ENCODE peak calls at places on chromosomes 11 and 22, in ten cellular contexts. D is neural progenitor cell, E is K562, H is body of pancreas, Y is esophagus squamous epithelium, M is caudate nucleus, K is endodermal cell, U is neuronal stem cell, Q is aorta, R is GM23248. C is an unnamed sample.

GRCh38 chr11:103923473-103923931 is 112.9 kb upstream of the DDI1 start:
- DNase-seq in D (no peak), E (no peak), H (no peak), Y (no peak), M (no peak), K (peak; percentile 58), U (no peak), Q (no peak), R (no peak), C (peak; percentile 25)

GRCh38 chr22:45975266-45976161 is 1.4 kb downstream of the WNT7B start:
- DNase-seq in D (peak; percentile 60), E (no peak), H (no peak), Y (no peak), M (no peak), K (peak; percentile 67), U (no peak), Q (no peak), R (no peak), C (peak; percentile 25)

GRCh38 chr11:118834428-118835028 is 43.6 kb upstream of the DDX6 start:
- DNase-seq in D (no peak), E (no peak), H (peak; percentile 23), Y (no peak), M (no peak), K (no peak), U (no peak), Q (no peak), R (peak; percentile 45), C (no peak)

GRCh38 chr11:125873881-125874555 is 13.4 kb upstream of the HYLS1 start:
- DNase-seq in D (peak; percentile 11), E (peak; percentile 27), H (no peak), Y (no peak), M (no peak), K (no peak), U (no peak), Q (no peak), R (no peak), C (no peak)

GRCh38 chr11:32113200-32113599 is 22.3 kb downstream of the RCN1 start:
- DNase-seq in D (no peak), E (no peak), H (peak; percentile 41), Y (no peak), M (no peak), K (no peak), U (no peak), Q (no peak), R (no peak), C (no peak)

GRCh38 chr11:134332189-134332631 is 422 bp downstream of the GLB1L2 start:
- DNase-seq in D (peak; percentile 75), E (peak; percentile 47), H (peak; percentile 25), Y (no peak), M (no peak), K (peak; percentile 86), U (peak; percentile 35), Q (no peak), R (no peak), C (no peak)

GRCh38 chr22:33049125-33049729 is 9.0 kb downstream of the SYN3 start:
- DNase-seq in D (peak; percentile 82), E (peak; percentile 63), H (peak; percentile 83), Y (no peak), M (peak; percentile 63), K (peak; percentile 90), U (peak; percentile 49), Q (peak; percentile 81), R (peak; percentile 83), C (peak; percentile 57)

GRCh38 chr11:69010964-69011623 is 2.0 kb downstream of the MRGPRF start:
- DNase-seq in D (peak; percentile 91), E (peak; percentile 82), H (peak; percentile 63), Y (no peak), M (no peak), K (peak; percentile 90), U (peak; percentile 67), Q (peak; percentile 88), R (peak; percentile 94), C (peak; percentile 73)

GRCh38 chr11:4947505-4947904 is at the start of gene OR51A4:
- DNase-seq in D (no peak), E (no peak), H (no peak), Y (no peak), M (no peak), K (no peak), U (no peak), Q (no peak), R (no peak), C (no peak)
- H3K27ac ChIP-seq in D (no peak within 1 kb of the TSS), E (no peak within 1 kb of the TSS), H (no peak within 1 kb of the TSS), Y (no peak within 1 kb of the TSS), M (no peak within 1 kb of the TSS), K (no peak within 1 kb of the TSS), U (no peak within 1 kb of the TSS), Q (no peak within 1 kb of the TSS), R (no peak within 1 kb of the TSS), C (no peak within 1 kb of the TSS)

DNA sequence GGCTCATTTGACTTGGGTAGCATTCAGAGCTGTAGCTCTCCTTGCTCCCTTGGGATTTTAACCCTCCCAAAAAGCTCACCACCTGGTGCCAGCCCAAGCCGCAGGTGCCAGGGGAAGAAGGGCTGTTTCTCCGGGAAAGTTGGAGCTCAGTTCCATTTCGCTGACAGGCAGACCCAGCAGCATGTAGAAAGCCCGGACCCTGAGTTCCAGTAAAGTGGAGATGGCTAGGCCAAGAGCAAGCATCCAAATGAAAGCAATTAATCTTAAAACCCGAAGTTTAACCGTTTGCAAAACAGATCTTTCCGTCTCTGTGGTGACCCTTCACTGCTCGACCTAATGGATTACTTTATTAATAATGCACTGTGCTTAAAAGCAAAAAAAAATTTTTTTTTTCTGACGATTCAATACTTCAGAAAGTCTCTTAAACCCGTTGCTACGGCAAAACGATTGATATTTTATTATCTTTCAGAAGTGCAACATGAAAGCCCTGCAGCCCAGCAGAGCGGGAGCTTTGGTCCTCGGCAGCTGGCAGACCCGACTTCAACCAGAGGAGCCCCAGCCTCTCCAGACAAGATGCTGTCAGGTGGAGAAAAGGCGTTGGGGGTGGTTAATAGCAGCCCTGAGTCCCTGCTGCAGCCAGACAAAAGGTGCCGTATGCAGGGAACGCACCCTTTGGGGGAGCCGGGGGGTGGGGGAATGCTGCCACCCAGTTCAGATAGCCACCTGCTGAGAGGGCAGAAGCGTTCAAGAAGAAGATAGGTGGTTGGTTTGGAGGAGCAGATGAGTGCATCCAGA is 3.3 kb downstream of the LMO1 start:
- DNase-seq in D (no peak), E (no peak), H (no peak), Y (no peak), M (no peak), K (peak; percentile 34), U (no peak), Q (no peak), R (no peak), C (no peak)
- H3K27ac ChIP-seq in D (no peak overlapping the region), E (no peak overlapping the region), H (no peak overlapping the region), Y (no peak overlapping the region), M (no peak overlapping the region), K (no peak overlapping the region), U (no peak overlapping the region), Q (no peak overlapping the region), R (no peak overlapping the region), C (peak overlapping the region; percentile 89)

DNA sequence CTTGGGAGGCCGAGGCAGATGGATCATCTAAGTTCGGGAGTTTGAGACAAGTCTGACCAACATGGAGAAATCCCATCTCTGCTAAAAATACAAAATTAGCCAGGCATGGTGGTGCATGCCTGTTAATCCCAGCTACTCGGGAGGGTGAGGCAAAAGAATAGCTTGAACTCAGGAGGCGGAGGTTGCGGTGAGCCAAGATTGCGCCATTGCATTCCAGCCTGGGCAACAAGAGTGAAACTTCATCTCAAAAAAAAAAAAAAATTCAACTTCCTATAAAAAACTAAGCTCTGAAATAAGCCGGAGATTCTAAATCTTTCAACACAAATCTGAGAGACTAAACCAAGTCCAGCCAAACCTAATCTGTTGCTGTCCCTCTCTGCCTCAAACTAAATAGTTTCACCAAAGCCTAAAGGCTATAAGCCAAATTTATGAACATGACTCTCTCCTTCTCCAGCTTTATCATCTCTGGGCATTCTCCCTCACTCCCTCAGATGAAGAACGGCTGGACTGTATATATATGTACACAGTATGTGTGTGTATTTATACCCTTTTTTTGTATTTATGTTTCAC is 3.7 kb downstream of the CLNS1A start:
- DNase-seq in D (no peak), E (no peak), H (peak; percentile 39), Y (no peak), M (no peak), K (no peak), U (no peak), Q (peak; percentile 54), R (no peak), C (no peak)
- H3K27ac ChIP-seq in D (no peak overlapping the region), E (peak overlapping the region; percentile 78), H (no peak overlapping the region), Y (peak overlapping the region; percentile 87), M (no peak overlapping the region), K (no peak overlapping the region), U (no peak overlapping the region), Q (no peak overlapping the region), R (no peak overlapping the region), C (peak overlapping the region; percentile 82)

GRCh38 chr11:9332655-9333054 is 18.3 kb upstream of the TMEM41B start:
- DNase-seq in D (no peak), E (no peak), H (no peak), Y (no peak), M (no peak), K (no peak), U (no peak), Q (no peak), R (no peak), C (no peak)

GRCh38 chr11:9330387-9331384 is 16.3 kb upstream of the TMEM41B start:
- DNase-seq in D (no peak), E (no peak), H (no peak), Y (no peak), M (no peak), K (no peak), U (no peak), Q (no peak), R (peak; percentile 94), C (peak; percentile 19)
- H3K27ac ChIP-seq in D (no peak overlapping the region), E (no peak overlapping the region), H (no peak overlapping the region), Y (no peak overlapping the region), M (no peak overlapping the region), K (no peak overlapping the region), U (no peak overlapping the region), Q (no peak overlapping the region), R (peak overlapping the region; percentile 87), C (peak overlapping the region; percentile 61)